ENCODE peak calls at places on chromosomes 7 and 10, in ten cellular contexts. I, S, T, K, G, F, C, J, N and O are unnamed samples.

GRCh38 chr7:106862317-106863183 is 2.5 kb upstream of the PIK3CG start:
- DNase-seq in I (no peak), S (no peak), T (no peak), K (no peak), G (no peak), F (no peak), C (no peak), J (no peak), N (no peak), O (no peak)

GRCh38 chr7:100437150-100438100 is 1.1 kb upstream of the PPP1R35 start:
- DNase-seq in I (peak; percentile 88), S (no peak), T (no peak), K (no peak), G (no peak), F (no peak), C (no peak), J (no peak), N (no peak), O (no peak)

GRCh38 chr10:51244739-51245138 is 170.5 kb downstream of the PRKG1 start:
- DNase-seq in I (no peak), S (no peak), T (no peak), K (peak; percentile 5), G (no peak), F (no peak), C (no peak), J (no peak), N (peak; percentile 86), O (no peak)

GRCh38 chr10:71077143-71077581 is 135.2 kb upstream of the UNC5B start:
- DNase-seq in I (peak; percentile 63), S (peak; percentile 17), T (no peak), K (no peak), G (no peak), F (no peak), C (no peak), J (no peak), N (no peak), O (peak; percentile 22)

GRCh38 chr7:28708458-28708951 is 249.6 kb downstream of the TRIL start:
- DNase-seq in I (no peak), S (no peak), T (no peak), K (peak; percentile 45), G (no peak), F (no peak), C (no peak), J (peak; percentile 58), N (no peak), O (no peak)

GRCh38 chr7:82471351-82472020 is 27.9 kb upstream of the CACNA2D1 start:
- DNase-seq in I (no peak), S (no peak), T (no peak), K (no peak), G (no peak), F (no peak), C (no peak), J (no peak), N (no peak), O (no peak)

GRCh38 chr10:50473756-50474155 is 150.0 kb downstream of the SGMS1 start:
- DNase-seq in I (no peak), S (no peak), T (no peak), K (no peak), G (no peak), F (no peak), C (no peak), J (no peak), N (no peak), O (no peak)

GRCh38 chr7:19538036-19538435 is 170.8 kb downstream of the POLR1F start:
- DNase-seq in I (no peak), S (no peak), T (no peak), K (no peak), G (no peak), F (no peak), C (no peak), J (no peak), N (no peak), O (peak; percentile 11)

GRCh38 chr7:37408241-37408884 is 40.3 kb downstream of the ELMO1 start:
- DNase-seq in I (no peak), S (no peak), T (no peak), K (no peak), G (no peak), F (peak; percentile 17), C (no peak), J (no peak), N (no peak), O (no peak)

GRCh38 chr10:120278069-120278468 is 179.0 kb upstream of the PLPP4 start:
- DNase-seq in I (no peak), S (no peak), T (no peak), K (no peak), G (no peak), F (no peak), C (no peak), J (no peak), N (no peak), O (no peak)

GRCh38 chr10:102229810-102230263 is 3.7 kb downstream of the ELOVL3 start:
- DNase-seq in I (peak; percentile 97), S (peak; percentile 92), T (peak; percentile 74), K (peak; percentile 89), G (peak; percentile 79), F (peak; percentile 77), C (peak; percentile 90), J (peak; percentile 22), N (peak; percentile 67), O (peak; percentile 68)

GRCh38 chr7:21507627-21508343 is 35.1 kb upstream of the DNAH11 start:
- DNase-seq in I (no peak), S (peak; percentile 53), T (no peak), K (peak; percentile 18), G (no peak), F (no peak), C (no peak), J (no peak), N (peak; percentile 52), O (no peak)

GRCh38 chr10:6498771-6499170 is 81.3 kb downstream of the PRKCQ start:
- DNase-seq in I (no peak), S (peak; percentile 39), T (peak; percentile 17), K (no peak), G (no peak), F (peak; percentile 41), C (no peak), J (no peak), N (no peak), O (no peak)

GRCh38 chr7:97026705-97027426 is 2.2 kb upstream of the DLX5 start:
- DNase-seq in I (no peak), S (no peak), T (no peak), K (no peak), G (no peak), F (no peak), C (no peak), J (no peak), N (no peak), O (no peak)

GRCh38 chr10:48458662-48459048 is 146.2 kb downstream of the ARHGAP22 start:
- DNase-seq in I (no peak), S (no peak), T (no peak), K (no peak), G (no peak), F (no peak), C (no peak), J (no peak), N (no peak), O (no peak)

GRCh38 chr10:132889556-132889955 is 52.8 kb downstream of the CFAP46 start:
- DNase-seq in I (peak; percentile 54), S (no peak), T (no peak), K (no peak), G (no peak), F (no peak), C (no peak), J (no peak), N (no peak), O (no peak)